ENCODE peak calls at places on chromosomes 12 and 14, in ten cellular contexts. One of them, this sample, is unnamed.

GRCh38 chr14:104786091-104786586 is 9.4 kb downstream of the AKT1 start:
- DNase-seq in tibial artery: no peak
- DNase-seq in activated gamma-delta T cell treated with Interleukin-2 at 50 U/mL for 16 hours: peak; percentile 29
- DNase-seq in cardiac muscle cell: no peak
- DNase-seq in psoas muscle: no peak
- DNase-seq in naive thymus-derived CD4-positive, alpha-beta T cell: no peak
- DNase-seq in iris pigment epithelial cell: no peak
- DNase-seq in SW 1271: no peak
- DNase-seq in Right ventricle myocardium superior: peak; percentile 67
- DNase-seq in astrocyte: no peak
- DNase-seq in this sample: no peak

GRCh38 chr12:42886160-42886559 is 296.6 kb upstream of the PRICKLE1 start:
- DNase-seq in activated gamma-delta T cell treated with Interleukin-2 at 50 U/mL for 16 hours: no peak
- DNase-seq in astrocyte: no peak
- DNase-seq in cardiac muscle cell: no peak
- DNase-seq in tibial artery: no peak
- DNase-seq in Right ventricle myocardium superior: no peak
- DNase-seq in psoas muscle: no peak
- DNase-seq in SW 1271: no peak
- DNase-seq in naive thymus-derived CD4-positive, alpha-beta T cell: no peak
- DNase-seq in iris pigment epithelial cell: no peak
- DNase-seq in this sample: no peak

GRCh38 chr12:12929696-12930095 is 22.3 kb downstream of the GPRC5D start:
- DNase-seq in SW 1271: no peak
- DNase-seq in naive thymus-derived CD4-positive, alpha-beta T cell: no peak
- DNase-seq in cardiac muscle cell: no peak
- DNase-seq in astrocyte: no peak
- DNase-seq in activated gamma-delta T cell treated with Interleukin-2 at 50 U/mL for 16 hours: no peak
- DNase-seq in tibial artery: no peak
- DNase-seq in Right ventricle myocardium superior: no peak
- DNase-seq in psoas muscle: no peak
- DNase-seq in iris pigment epithelial cell: no peak
- DNase-seq in this sample: no peak

GRCh38 chr12:31008961-31009840 is 64.5 kb upstream of the DDX11 start:
- DNase-seq in astrocyte: no peak
- DNase-seq in tibial artery: no peak
- DNase-seq in activated gamma-delta T cell treated with Interleukin-2 at 50 U/mL for 16 hours: no peak
- DNase-seq in iris pigment epithelial cell: no peak
- DNase-seq in SW 1271: no peak
- DNase-seq in psoas muscle: no peak
- DNase-seq in Right ventricle myocardium superior: peak; percentile 21
- DNase-seq in naive thymus-derived CD4-positive, alpha-beta T cell: no peak
- DNase-seq in cardiac muscle cell: no peak
- DNase-seq in this sample: no peak

GRCh38 chr12:15978431-15978950 is 67.4 kb downstream of the DERA start:
- DNase-seq in tibial artery: no peak
- DNase-seq in astrocyte: peak; percentile 88
- DNase-seq in activated gamma-delta T cell treated with Interleukin-2 at 50 U/mL for 16 hours: no peak
- DNase-seq in naive thymus-derived CD4-positive, alpha-beta T cell: no peak
- DNase-seq in iris pigment epithelial cell: peak; percentile 81
- DNase-seq in psoas muscle: no peak
- DNase-seq in cardiac muscle cell: peak; percentile 61
- DNase-seq in SW 1271: peak; percentile 47
- DNase-seq in Right ventricle myocardium superior: no peak
- DNase-seq in this sample: no peak

GRCh38 chr12:110689601-110690430 is 901 bp upstream of the HVCN1 start:
- DNase-seq in Right ventricle myocardium superior: peak; percentile 62
- DNase-seq in psoas muscle: peak; percentile 40
- DNase-seq in SW 1271: no peak
- DNase-seq in iris pigment epithelial cell: peak; percentile 38
- DNase-seq in cardiac muscle cell: peak; percentile 56
- DNase-seq in tibial artery: no peak
- DNase-seq in naive thymus-derived CD4-positive, alpha-beta T cell: peak; percentile 44
- DNase-seq in activated gamma-delta T cell treated with Interleukin-2 at 50 U/mL for 16 hours: peak; percentile 55
- DNase-seq in astrocyte: peak; percentile 9
- DNase-seq in this sample: no peak

GRCh38 chr14:69014829-69015259 is 35.7 kb upstream of the ACTN1 start:
- DNase-seq in iris pigment epithelial cell: no peak
- DNase-seq in naive thymus-derived CD4-positive, alpha-beta T cell: no peak
- DNase-seq in psoas muscle: no peak
- DNase-seq in activated gamma-delta T cell treated with Interleukin-2 at 50 U/mL for 16 hours: no peak
- DNase-seq in astrocyte: peak; percentile 64
- DNase-seq in tibial artery: no peak
- DNase-seq in cardiac muscle cell: no peak
- DNase-seq in SW 1271: no peak
- DNase-seq in Right ventricle myocardium superior: no peak
- DNase-seq in this sample: no peak

GRCh38 chr14:24255438-24255837 is 7.5 kb downstream of the TGM1 start:
- DNase-seq in SW 1271: no peak
- DNase-seq in iris pigment epithelial cell: no peak
- DNase-seq in activated gamma-delta T cell treated with Interleukin-2 at 50 U/mL for 16 hours: no peak
- DNase-seq in tibial artery: no peak
- DNase-seq in naive thymus-derived CD4-positive, alpha-beta T cell: no peak
- DNase-seq in psoas muscle: no peak
- DNase-seq in cardiac muscle cell: no peak
- DNase-seq in Right ventricle myocardium superior: no peak
- DNase-seq in astrocyte: no peak
- DNase-seq in this sample: no peak

GRCh38 chr14:35821546-35822411 is 4.4 kb upstream of the BRMS1L start:
- DNase-seq in activated gamma-delta T cell treated with Interleukin-2 at 50 U/mL for 16 hours: no peak
- DNase-seq in Right ventricle myocardium superior: no peak
- DNase-seq in astrocyte: peak; percentile 6
- DNase-seq in psoas muscle: no peak
- DNase-seq in SW 1271: no peak
- DNase-seq in cardiac muscle cell: peak; percentile 62
- DNase-seq in iris pigment epithelial cell: peak; percentile 54
- DNase-seq in naive thymus-derived CD4-positive, alpha-beta T cell: peak; percentile 18
- DNase-seq in tibial artery: no peak
- DNase-seq in this sample: peak; percentile 25

GRCh38 chr14:101225116-101225728 is 321.7 kb upstream of the RTL1 start:
- DNase-seq in activated gamma-delta T cell treated with Interleukin-2 at 50 U/mL for 16 hours: no peak
- DNase-seq in iris pigment epithelial cell: no peak
- DNase-seq in SW 1271: no peak
- DNase-seq in astrocyte: no peak
- DNase-seq in Right ventricle myocardium superior: no peak
- DNase-seq in psoas muscle: no peak
- DNase-seq in cardiac muscle cell: no peak
- DNase-seq in naive thymus-derived CD4-positive, alpha-beta T cell: no peak
- DNase-seq in tibial artery: no peak
- DNase-seq in this sample: no peak

GRCh38 chr12:6903712-6904111 is 910 bp upstream of the LRRC23 start:
- DNase-seq in SW 1271: no peak
- DNase-seq in iris pigment epithelial cell: no peak
- DNase-seq in astrocyte: no peak
- DNase-seq in tibial artery: no peak
- DNase-seq in Right ventricle myocardium superior: no peak
- DNase-seq in psoas muscle: no peak
- DNase-seq in activated gamma-delta T cell treated with Interleukin-2 at 50 U/mL for 16 hours: no peak
- DNase-seq in naive thymus-derived CD4-positive, alpha-beta T cell: no peak
- DNase-seq in cardiac muscle cell: no peak
- DNase-seq in this sample: no peak

GRCh38 chr12:120224304-120225199 is 23.6 kb upstream of the RPLP0 start:
- DNase-seq in astrocyte: no peak
- DNase-seq in activated gamma-delta T cell treated with Interleukin-2 at 50 U/mL for 16 hours: no peak
- DNase-seq in naive thymus-derived CD4-positive, alpha-beta T cell: no peak
- DNase-seq in psoas muscle: peak; percentile 47
- DNase-seq in iris pigment epithelial cell: no peak
- DNase-seq in Right ventricle myocardium superior: peak; percentile 74
- DNase-seq in tibial artery: no peak
- DNase-seq in SW 1271: no peak
- DNase-seq in cardiac muscle cell: no peak
- DNase-seq in this sample: peak; percentile 81

GRCh38 chr14:49972199-49972671 is 79.4 kb downstream of the ARF6 start:
- DNase-seq in activated gamma-delta T cell treated with Interleukin-2 at 50 U/mL for 16 hours: no peak
- DNase-seq in cardiac muscle cell: peak; percentile 58
- DNase-seq in SW 1271: no peak
- DNase-seq in iris pigment epithelial cell: peak; percentile 74
- DNase-seq in naive thymus-derived CD4-positive, alpha-beta T cell: peak; percentile 30
- DNase-seq in Right ventricle myocardium superior: no peak
- DNase-seq in psoas muscle: no peak
- DNase-seq in astrocyte: peak; percentile 66
- DNase-seq in tibial artery: peak; percentile 42
- DNase-seq in this sample: peak; percentile 32

GRCh38 chr12:122079038-122079531 is 529 bp downstream of the MLXIP start:
- DNase-seq in naive thymus-derived CD4-positive, alpha-beta T cell: no peak
- DNase-seq in tibial artery: no peak
- DNase-seq in SW 1271: no peak
- DNase-seq in astrocyte: no peak
- DNase-seq in psoas muscle: peak; percentile 48
- DNase-seq in activated gamma-delta T cell treated with Interleukin-2 at 50 U/mL for 16 hours: no peak
- DNase-seq in iris pigment epithelial cell: no peak
- DNase-seq in cardiac muscle cell: no peak
- DNase-seq in Right ventricle myocardium superior: peak; percentile 53
- DNase-seq in this sample: peak; percentile 26